ENCODE peak calls at places on chromosomes 5 and 9, in six cellular contexts. One of them, this sample, is unnamed.

GRCh38 chr5:33032161-33033085 is 321.3 kb downstream of the NPR3 start:
- DNase-seq in GM12878: no peak
- DNase-seq in fibroblast of the aortic adventitia: peak
- DNase-seq in cardiac muscle cell: no peak
- DNase-seq in lower lobe of right lung: no peak
- DNase-seq in psoas muscle: no peak
- DNase-seq in this sample: no peak

GRCh38 chr5:91016954-91017690 is 366.0 kb downstream of the ARRDC3 start:
- DNase-seq in GM12878: no peak
- DNase-seq in psoas muscle: no peak
- DNase-seq in lower lobe of right lung: no peak
- DNase-seq in cardiac muscle cell: no peak
- DNase-seq in fibroblast of the aortic adventitia: no peak
- DNase-seq in this sample: no peak

GRCh38 chr9:16530669-16531461 is 339.6 kb downstream of the BNC2 start:
- DNase-seq in fibroblast of the aortic adventitia: no peak
- DNase-seq in lower lobe of right lung: peak
- DNase-seq in cardiac muscle cell: no peak
- DNase-seq in psoas muscle: peak
- DNase-seq in GM12878: no peak
- DNase-seq in this sample: no peak

GRCh38 chr9:98010450-98010849 is 27.3 kb downstream of the ANP32B start:
- DNase-seq in cardiac muscle cell: no peak
- DNase-seq in psoas muscle: no peak
- DNase-seq in GM12878: no peak
- DNase-seq in fibroblast of the aortic adventitia: peak
- DNase-seq in lower lobe of right lung: no peak
- DNase-seq in this sample: no peak

GRCh38 chr5:143064207-143064606 is 294.0 kb downstream of the ARHGAP26 start:
- DNase-seq in fibroblast of the aortic adventitia: peak
- DNase-seq in cardiac muscle cell: no peak
- DNase-seq in lower lobe of right lung: no peak
- DNase-seq in psoas muscle: no peak
- DNase-seq in GM12878: no peak
- DNase-seq in this sample: no peak

GRCh38 chr9:95157491-95158151 is 159.9 kb downstream of the FANCC start:
- DNase-seq in fibroblast of the aortic adventitia: peak
- DNase-seq in GM12878: peak
- DNase-seq in lower lobe of right lung: no peak
- DNase-seq in cardiac muscle cell: peak
- DNase-seq in psoas muscle: no peak
- DNase-seq in this sample: peak

GRCh38 chr5:56110646-56111403 is 116.1 kb upstream of the IL6ST start:
- DNase-seq in fibroblast of the aortic adventitia: peak
- DNase-seq in GM12878: no peak
- DNase-seq in cardiac muscle cell: no peak
- DNase-seq in lower lobe of right lung: no peak
- DNase-seq in psoas muscle: no peak
- DNase-seq in this sample: no peak

GRCh38 chr5:157204765-157205164 is 24.1 kb downstream of the ITK start:
- DNase-seq in psoas muscle: no peak
- DNase-seq in lower lobe of right lung: no peak
- DNase-seq in cardiac muscle cell: no peak
- DNase-seq in fibroblast of the aortic adventitia: no peak
- DNase-seq in GM12878: no peak
- DNase-seq in this sample: no peak

GRCh38 chr9:113631811-113632665 is 168.5 kb downstream of the RGS3 start:
- DNase-seq in cardiac muscle cell: no peak
- DNase-seq in lower lobe of right lung: no peak
- DNase-seq in GM12878: no peak
- DNase-seq in psoas muscle: no peak
- DNase-seq in fibroblast of the aortic adventitia: no peak
- DNase-seq in this sample: no peak

DNA sequence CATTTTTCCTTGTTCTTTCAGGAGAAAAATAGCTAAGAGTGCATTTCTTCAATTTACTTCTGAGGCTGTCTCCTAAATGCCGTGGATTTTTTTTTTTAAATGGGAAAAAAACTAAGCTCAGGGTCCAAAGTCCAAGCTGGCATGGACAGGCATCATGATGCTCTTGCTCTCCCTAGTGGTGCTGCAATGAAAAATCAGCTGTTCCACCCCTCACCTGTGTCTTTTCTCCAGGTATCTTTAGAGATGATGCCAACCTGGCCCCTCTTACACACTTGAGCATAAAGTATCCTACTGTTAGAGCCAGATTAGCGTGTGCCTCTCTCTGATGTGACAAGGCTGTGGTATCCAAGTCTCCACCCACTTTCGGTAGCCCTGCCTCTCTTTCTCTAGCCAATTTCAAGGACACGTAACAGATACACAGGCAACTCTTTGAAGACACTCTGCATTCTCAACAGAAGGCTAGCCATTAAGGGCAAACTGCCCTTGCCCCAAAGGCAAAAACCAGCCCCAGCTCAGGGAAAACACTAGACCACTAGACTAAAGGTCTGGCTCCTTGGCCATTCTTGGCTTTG is 208.8 kb downstream of the SAXO1 start:
- DNase-seq in psoas muscle: no peak
- DNase-seq in lower lobe of right lung: no peak
- DNase-seq in GM12878: no peak
- DNase-seq in fibroblast of the aortic adventitia: peak
- DNase-seq in cardiac muscle cell: no peak
- DNase-seq in this sample: no peak
- TF ChIP-seq CTCF in psoas muscle: no peak
- TF ChIP-seq CTCF in lower lobe of right lung: no peak
- TF ChIP-seq CTCF in GM12878: peak
- TF ChIP-seq CTCF in fibroblast of the aortic adventitia: peak
- TF ChIP-seq CTCF in cardiac muscle cell: peak
- TF ChIP-seq CTCF in this sample: peak

GRCh38 chr5:172558076-172558990 is 82.7 kb upstream of the NEURL1B start:
- DNase-seq in psoas muscle: no peak
- DNase-seq in lower lobe of right lung: no peak
- DNase-seq in GM12878: no peak
- DNase-seq in fibroblast of the aortic adventitia: no peak
- DNase-seq in cardiac muscle cell: no peak
- DNase-seq in this sample: no peak
- H3K4me3 ChIP-seq in psoas muscle: peak
- H3K4me3 ChIP-seq in lower lobe of right lung: no peak
- H3K4me3 ChIP-seq in GM12878: no peak
- H3K4me3 ChIP-seq in fibroblast of the aortic adventitia: peak
- H3K4me3 ChIP-seq in cardiac muscle cell: no peak
- H3K4me3 ChIP-seq in this sample: peak

DNA sequence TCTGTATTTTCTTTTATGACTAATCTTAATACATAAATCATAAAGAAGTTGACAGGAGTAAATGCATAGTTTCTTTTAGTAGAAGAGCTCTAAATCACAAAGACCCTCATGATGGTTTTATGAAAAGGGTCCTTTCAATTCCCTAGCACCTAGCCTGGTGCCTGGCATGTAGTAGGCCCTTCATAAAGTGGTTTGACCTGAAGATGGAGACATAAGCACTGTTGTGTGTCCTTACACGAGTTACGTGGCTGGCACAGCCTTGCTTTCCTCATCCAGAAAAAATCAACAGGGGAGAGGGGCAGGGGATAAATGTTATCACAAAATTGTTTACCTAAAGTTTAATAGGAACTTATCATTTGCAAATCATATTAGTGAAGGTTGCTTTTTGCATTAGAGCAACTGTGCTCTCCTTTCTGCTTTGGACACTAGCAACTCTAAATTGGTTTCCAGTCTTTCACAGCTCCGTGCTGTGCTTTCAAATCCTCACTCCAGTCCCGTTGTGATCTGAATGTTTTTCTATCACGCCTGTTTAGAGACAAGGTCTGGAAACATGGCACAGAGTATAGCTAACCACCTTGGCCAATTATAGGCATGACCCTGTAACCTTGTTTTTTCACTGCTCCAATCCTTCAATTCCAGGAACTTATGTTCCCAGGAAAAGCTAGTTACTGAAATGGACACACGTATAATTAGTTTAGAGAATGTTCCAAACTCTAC is 55.7 kb downstream of the ARL15 start:
- DNase-seq in GM12878: no peak
- DNase-seq in cardiac muscle cell: no peak
- DNase-seq in lower lobe of right lung: no peak
- DNase-seq in psoas muscle: no peak
- DNase-seq in fibroblast of the aortic adventitia: peak
- DNase-seq in this sample: no peak
- TF ChIP-seq CTCF in GM12878: peak
- TF ChIP-seq CTCF in cardiac muscle cell: peak
- TF ChIP-seq CTCF in lower lobe of right lung: peak
- TF ChIP-seq CTCF in psoas muscle: peak
- TF ChIP-seq CTCF in fibroblast of the aortic adventitia: peak
- TF ChIP-seq CTCF in this sample: no peak

GRCh38 chr5:67221487-67222242 is 25.1 kb upstream of the CD180 start:
- DNase-seq in fibroblast of the aortic adventitia: no peak
- DNase-seq in psoas muscle: no peak
- DNase-seq in GM12878: no peak
- DNase-seq in cardiac muscle cell: peak
- DNase-seq in lower lobe of right lung: no peak
- DNase-seq in this sample: no peak

GRCh38 chr5:67214036-67214435 is 17.4 kb upstream of the CD180 start:
- DNase-seq in GM12878: no peak
- DNase-seq in fibroblast of the aortic adventitia: no peak
- DNase-seq in psoas muscle: no peak
- DNase-seq in lower lobe of right lung: no peak
- DNase-seq in cardiac muscle cell: no peak
- DNase-seq in this sample: no peak

GRCh38 chr5:67211926-67212325 is 15.3 kb upstream of the CD180 start:
- DNase-seq in psoas muscle: no peak
- DNase-seq in GM12878: no peak
- DNase-seq in lower lobe of right lung: no peak
- DNase-seq in cardiac muscle cell: no peak
- DNase-seq in fibroblast of the aortic adventitia: peak
- DNase-seq in this sample: peak

GRCh38 chr5:67214713-67215591 is 18.4 kb upstream of the CD180 start:
- DNase-seq in cardiac muscle cell: no peak
- DNase-seq in psoas muscle: no peak
- DNase-seq in lower lobe of right lung: peak
- DNase-seq in fibroblast of the aortic adventitia: no peak
- DNase-seq in GM12878: no peak
- DNase-seq in this sample: no peak

DNA sequence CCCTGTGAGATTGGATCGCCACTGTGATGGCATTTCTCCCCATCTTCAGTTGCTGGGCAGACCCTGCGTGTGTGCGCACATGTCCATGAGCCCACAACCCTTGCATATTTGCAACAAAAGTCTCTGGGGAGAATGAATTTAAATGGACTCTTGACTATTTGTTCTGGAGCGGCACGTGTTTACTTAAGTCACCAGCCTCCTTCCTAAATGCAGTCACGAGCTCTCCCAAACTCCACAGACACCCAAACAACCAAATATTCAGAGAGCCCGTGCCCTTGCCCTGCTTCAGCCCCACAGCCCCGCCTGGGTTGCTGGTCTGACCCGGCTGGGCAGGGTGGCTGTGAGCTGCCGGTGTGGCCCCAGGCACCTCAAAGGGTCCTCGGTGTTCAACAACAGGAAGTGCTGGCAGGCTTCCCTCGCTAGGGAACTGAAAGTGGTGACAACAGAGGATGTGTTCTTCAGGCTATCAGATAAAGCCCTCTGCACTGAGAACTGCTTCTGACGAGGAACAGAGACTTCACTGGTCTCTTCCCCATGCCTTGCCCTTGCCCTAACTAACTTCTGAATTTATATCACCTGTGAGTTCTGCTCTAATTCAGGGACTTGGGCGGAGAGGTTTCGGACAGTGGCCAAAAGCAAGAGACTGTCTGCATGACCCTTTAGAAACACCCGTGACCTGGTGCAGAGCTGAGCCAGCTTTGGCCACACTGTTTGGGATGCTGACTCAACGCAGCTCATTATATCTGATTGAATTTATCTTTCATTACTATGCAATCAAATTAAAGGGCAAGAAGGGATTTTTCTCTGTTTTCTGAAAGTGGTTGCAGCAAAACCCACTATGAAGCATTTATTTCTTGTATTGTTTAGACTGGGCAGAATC is 19.2 kb upstream of the CD180 start:
- DNase-seq in lower lobe of right lung: peak
- DNase-seq in cardiac muscle cell: peak
- DNase-seq in GM12878: peak
- DNase-seq in psoas muscle: peak
- DNase-seq in fibroblast of the aortic adventitia: peak
- DNase-seq in this sample: no peak
- H3K4me3 ChIP-seq in lower lobe of right lung: peak
- H3K4me3 ChIP-seq in cardiac muscle cell: no peak
- H3K4me3 ChIP-seq in GM12878: peak
- H3K4me3 ChIP-seq in psoas muscle: peak
- H3K4me3 ChIP-seq in fibroblast of the aortic adventitia: no peak
- H3K4me3 ChIP-seq in this sample: no peak

GRCh38 chr9:137721899-137722298 is 103.1 kb downstream of the EHMT1 start:
- DNase-seq in lower lobe of right lung: no peak
- DNase-seq in psoas muscle: no peak
- DNase-seq in cardiac muscle cell: no peak
- DNase-seq in GM12878: no peak
- DNase-seq in fibroblast of the aortic adventitia: no peak
- DNase-seq in this sample: no peak
- TF ChIP-seq CTCF in lower lobe of right lung: no peak
- TF ChIP-seq CTCF in psoas muscle: no peak
- TF ChIP-seq CTCF in cardiac muscle cell: no peak
- TF ChIP-seq CTCF in GM12878: peak
- TF ChIP-seq CTCF in fibroblast of the aortic adventitia: no peak
- TF ChIP-seq CTCF in this sample: no peak

GRCh38 chr9:128249914-128250838 is 25.6 kb downstream of the GOLGA2 start:
- DNase-seq in lower lobe of right lung: peak
- DNase-seq in psoas muscle: peak
- DNase-seq in fibroblast of the aortic adventitia: peak
- DNase-seq in cardiac muscle cell: peak
- DNase-seq in GM12878: peak
- DNase-seq in this sample: no peak
- H3K4me3 ChIP-seq in lower lobe of right lung: peak
- H3K4me3 ChIP-seq in psoas muscle: peak
- H3K4me3 ChIP-seq in fibroblast of the aortic adventitia: no peak
- H3K4me3 ChIP-seq in cardiac muscle cell: peak
- H3K4me3 ChIP-seq in GM12878: peak
- H3K4me3 ChIP-seq in this sample: no peak

DNA sequence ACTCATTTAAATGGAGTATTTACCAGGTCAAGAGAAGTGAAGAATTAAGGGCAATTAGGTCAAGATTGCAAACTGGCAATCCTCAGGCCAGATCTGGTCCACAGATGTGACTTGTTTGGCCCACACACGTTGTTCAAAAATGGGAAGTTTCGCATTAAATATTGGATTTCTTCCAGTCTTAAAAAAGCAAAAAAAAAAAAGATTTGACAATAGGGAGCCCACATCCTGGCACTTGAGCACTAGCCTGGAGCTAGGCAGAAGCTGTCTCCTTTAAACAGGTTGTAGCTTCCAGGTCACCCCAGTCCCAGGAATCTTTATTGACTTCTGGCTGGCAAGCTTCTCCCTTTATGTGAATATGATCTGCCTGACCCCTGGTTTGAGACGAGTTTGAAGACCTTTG is 520.4 kb downstream of the RAB3C start:
- DNase-seq in fibroblast of the aortic adventitia: no peak
- DNase-seq in cardiac muscle cell: no peak
- DNase-seq in lower lobe of right lung: no peak
- DNase-seq in psoas muscle: no peak
- DNase-seq in GM12878: no peak
- DNase-seq in this sample: no peak
- TF ChIP-seq CTCF in fibroblast of the aortic adventitia: no peak
- TF ChIP-seq CTCF in cardiac muscle cell: no peak
- TF ChIP-seq CTCF in lower lobe of right lung: no peak
- TF ChIP-seq CTCF in psoas muscle: no peak
- TF ChIP-seq CTCF in GM12878: no peak
- TF ChIP-seq CTCF in this sample: no peak

GRCh38 chr5:172837640-172838039 is 3.6 kb downstream of the ERGIC1 start:
- DNase-seq in cardiac muscle cell: no peak
- DNase-seq in psoas muscle: no peak
- DNase-seq in fibroblast of the aortic adventitia: no peak
- DNase-seq in lower lobe of right lung: peak
- DNase-seq in GM12878: peak
- DNase-seq in this sample: no peak
- H3K4me3 ChIP-seq in cardiac muscle cell: no peak
- H3K4me3 ChIP-seq in psoas muscle: no peak
- H3K4me3 ChIP-seq in fibroblast of the aortic adventitia: no peak
- H3K4me3 ChIP-seq in lower lobe of right lung: peak
- H3K4me3 ChIP-seq in GM12878: peak
- H3K4me3 ChIP-seq in this sample: no peak

GRCh38 chr5:171337207-171337562 is 28.1 kb downstream of the TLX3 start:
- DNase-seq in lower lobe of right lung: no peak
- DNase-seq in psoas muscle: no peak
- DNase-seq in cardiac muscle cell: no peak
- DNase-seq in fibroblast of the aortic adventitia: no peak
- DNase-seq in GM12878: no peak
- DNase-seq in this sample: no peak
- TF ChIP-seq CTCF in lower lobe of right lung: no peak
- TF ChIP-seq CTCF in psoas muscle: no peak
- TF ChIP-seq CTCF in cardiac muscle cell: no peak
- TF ChIP-seq CTCF in fibroblast of the aortic adventitia: no peak
- TF ChIP-seq CTCF in GM12878: no peak
- TF ChIP-seq CTCF in this sample: no peak